ENCODE peak calls at places on chromosomes 3 and 15, in six cellular contexts. One of them, this sample, is unnamed.

GRCh38 chr3:10738688-10739372 is 77.2 kb upstream of the SLC6A11 start:
- DNase-seq in mucosa of descending colon: peak; percentile 74
- DNase-seq in CD8-positive, alpha-beta T cell: peak; percentile 62
- DNase-seq in psoas muscle: peak; percentile 71
- DNase-seq in IMR-90: peak; percentile 58
- DNase-seq in hepatocyte: peak; percentile 81
- DNase-seq in this sample: peak; percentile 61

GRCh38 chr3:186049001-186049400 is 59.9 kb downstream of the ETV5 start:
- DNase-seq in mucosa of descending colon: no peak
- DNase-seq in CD8-positive, alpha-beta T cell: no peak
- DNase-seq in psoas muscle: no peak
- DNase-seq in IMR-90: no peak
- DNase-seq in hepatocyte: no peak
- DNase-seq in this sample: no peak

GRCh38 chr3:43238801-43239200 is 47.5 kb upstream of the SNRK start:
- DNase-seq in mucosa of descending colon: no peak
- DNase-seq in CD8-positive, alpha-beta T cell: no peak
- DNase-seq in psoas muscle: no peak
- DNase-seq in IMR-90: no peak
- DNase-seq in hepatocyte: no peak
- DNase-seq in this sample: no peak

GRCh38 chr15:79682285-79682684 is 214.5 kb downstream of the MTHFS start:
- DNase-seq in mucosa of descending colon: no peak
- DNase-seq in CD8-positive, alpha-beta T cell: no peak
- DNase-seq in psoas muscle: peak; percentile 27
- DNase-seq in IMR-90: peak; percentile 79
- DNase-seq in hepatocyte: peak; percentile 18
- DNase-seq in this sample: no peak

GRCh38 chr15:75840659-75841058 is 2.6 kb upstream of the UBE2Q2 start:
- DNase-seq in mucosa of descending colon: no peak
- DNase-seq in CD8-positive, alpha-beta T cell: no peak
- DNase-seq in psoas muscle: no peak
- DNase-seq in IMR-90: peak; percentile 75
- DNase-seq in hepatocyte: peak; percentile 75
- DNase-seq in this sample: no peak

GRCh38 chr15:40949756-40950207 is 3.5 kb upstream of the CHAC1 start:
- DNase-seq in mucosa of descending colon: peak; percentile 36
- DNase-seq in CD8-positive, alpha-beta T cell: no peak
- DNase-seq in psoas muscle: no peak
- DNase-seq in IMR-90: no peak
- DNase-seq in hepatocyte: peak; percentile 58
- DNase-seq in this sample: no peak

GRCh38 chr3:122925756-122926155 is 101.8 kb downstream of the SEMA5B start:
- DNase-seq in mucosa of descending colon: no peak
- DNase-seq in CD8-positive, alpha-beta T cell: no peak
- DNase-seq in psoas muscle: no peak
- DNase-seq in IMR-90: no peak
- DNase-seq in hepatocyte: no peak
- DNase-seq in this sample: no peak

GRCh38 chr15:42092666-42093445 is 1.5 kb downstream of the PLA2G4D start:
- DNase-seq in mucosa of descending colon: no peak
- DNase-seq in CD8-positive, alpha-beta T cell: no peak
- DNase-seq in psoas muscle: peak; percentile 51
- DNase-seq in IMR-90: no peak
- DNase-seq in hepatocyte: no peak
- DNase-seq in this sample: no peak

GRCh38 chr3:184181596-184181995 is 4.4 kb upstream of the ABCF3 start:
- DNase-seq in mucosa of descending colon: no peak
- DNase-seq in CD8-positive, alpha-beta T cell: no peak
- DNase-seq in psoas muscle: no peak
- DNase-seq in IMR-90: no peak
- DNase-seq in hepatocyte: no peak
- DNase-seq in this sample: no peak

GRCh38 chr15:31367021-31367729 is 40.5 kb downstream of the KLF13 start:
- DNase-seq in mucosa of descending colon: peak; percentile 41
- DNase-seq in CD8-positive, alpha-beta T cell: no peak
- DNase-seq in psoas muscle: no peak
- DNase-seq in IMR-90: no peak
- DNase-seq in hepatocyte: no peak
- DNase-seq in this sample: no peak

GRCh38 chr3:48919215-48920138 is 835 bp downstream of the ARIH2 start:
- DNase-seq in mucosa of descending colon: peak; percentile 38
- DNase-seq in CD8-positive, alpha-beta T cell: no peak
- DNase-seq in psoas muscle: no peak
- DNase-seq in IMR-90: peak; percentile 50
- DNase-seq in hepatocyte: peak; percentile 61
- DNase-seq in this sample: peak; percentile 64

GRCh38 chr15:79897701-79898113 is 893 bp upstream of the MTHFS start:
- DNase-seq in mucosa of descending colon: no peak
- DNase-seq in CD8-positive, alpha-beta T cell: no peak
- DNase-seq in psoas muscle: no peak
- DNase-seq in IMR-90: no peak
- DNase-seq in hepatocyte: no peak
- DNase-seq in this sample: no peak

GRCh38 chr15:72965671-72966070 is 86.6 kb upstream of the NEO1 start:
- DNase-seq in mucosa of descending colon: no peak
- DNase-seq in CD8-positive, alpha-beta T cell: no peak
- DNase-seq in psoas muscle: no peak
- DNase-seq in IMR-90: no peak
- DNase-seq in hepatocyte: no peak
- DNase-seq in this sample: no peak

GRCh38 chr3:59341441-59341840 is 291.6 kb upstream of the CFAP20DC start:
- DNase-seq in mucosa of descending colon: no peak
- DNase-seq in CD8-positive, alpha-beta T cell: no peak
- DNase-seq in psoas muscle: no peak
- DNase-seq in IMR-90: no peak
- DNase-seq in hepatocyte: no peak
- DNase-seq in this sample: no peak

GRCh38 chr3:158830391-158830790 is 28.5 kb downstream of the MFSD1 start:
- DNase-seq in mucosa of descending colon: no peak
- DNase-seq in CD8-positive, alpha-beta T cell: no peak
- DNase-seq in psoas muscle: no peak
- DNase-seq in IMR-90: peak; percentile 48
- DNase-seq in hepatocyte: no peak
- DNase-seq in this sample: no peak

GRCh38 chr3:184786271-184787010 is 25.5 kb upstream of the VPS8 start:
- DNase-seq in mucosa of descending colon: peak; percentile 58
- DNase-seq in CD8-positive, alpha-beta T cell: no peak
- DNase-seq in psoas muscle: peak; percentile 55
- DNase-seq in IMR-90: peak; percentile 92
- DNase-seq in hepatocyte: peak; percentile 53
- DNase-seq in this sample: no peak

GRCh38 chr3:102099913-102100312 is 250.6 kb downstream of the NFKBIZ start:
- DNase-seq in mucosa of descending colon: no peak
- DNase-seq in CD8-positive, alpha-beta T cell: no peak
- DNase-seq in psoas muscle: no peak
- DNase-seq in IMR-90: no peak
- DNase-seq in hepatocyte: no peak
- DNase-seq in this sample: no peak

GRCh38 chr3:170046269-170047132 is 8.7 kb downstream of the GPR160 start:
- DNase-seq in mucosa of descending colon: peak; percentile 57
- DNase-seq in CD8-positive, alpha-beta T cell: no peak
- DNase-seq in psoas muscle: no peak
- DNase-seq in IMR-90: no peak
- DNase-seq in hepatocyte: no peak
- DNase-seq in this sample: no peak

GRCh38 chr3:195757371-195757770 is 36.6 kb downstream of the MUC20 start:
- DNase-seq in mucosa of descending colon: peak; percentile 17
- DNase-seq in CD8-positive, alpha-beta T cell: no peak
- DNase-seq in psoas muscle: no peak
- DNase-seq in IMR-90: no peak
- DNase-seq in hepatocyte: no peak
- DNase-seq in this sample: no peak

GRCh38 chr3:24529210-24529609 is 34.6 kb upstream of the THRB start:
- DNase-seq in mucosa of descending colon: no peak
- DNase-seq in CD8-positive, alpha-beta T cell: no peak
- DNase-seq in psoas muscle: no peak
- DNase-seq in IMR-90: no peak
- DNase-seq in hepatocyte: no peak
- DNase-seq in this sample: no peak

GRCh38 chr3:122299872-122300460 is 25.1 kb upstream of the CSTA start:
- DNase-seq in mucosa of descending colon: no peak
- DNase-seq in CD8-positive, alpha-beta T cell: no peak
- DNase-seq in psoas muscle: no peak
- DNase-seq in IMR-90: peak; percentile 17
- DNase-seq in hepatocyte: no peak
- DNase-seq in this sample: no peak

GRCh38 chr15:51697150-51697549 is 15.8 kb downstream of the SCG3 start:
- DNase-seq in mucosa of descending colon: no peak
- DNase-seq in CD8-positive, alpha-beta T cell: no peak
- DNase-seq in psoas muscle: no peak
- DNase-seq in IMR-90: no peak
- DNase-seq in hepatocyte: no peak
- DNase-seq in this sample: no peak

GRCh38 chr15:100602822-100603393 is 519 bp downstream of the ASB7 start:
- DNase-seq in mucosa of descending colon: peak; percentile 32
- DNase-seq in CD8-positive, alpha-beta T cell: peak; percentile 29
- DNase-seq in psoas muscle: no peak
- DNase-seq in IMR-90: peak; percentile 20
- DNase-seq in hepatocyte: peak; percentile 32
- DNase-seq in this sample: peak; percentile 68

GRCh38 chr15:58466566-58466965 is 34.8 kb downstream of the LIPC start:
- DNase-seq in mucosa of descending colon: no peak
- DNase-seq in CD8-positive, alpha-beta T cell: no peak
- DNase-seq in psoas muscle: no peak
- DNase-seq in IMR-90: no peak
- DNase-seq in hepatocyte: no peak
- DNase-seq in this sample: no peak

GRCh38 chr3:47283193-47283537 is 421 bp downstream of the KLHL18 start:
- DNase-seq in mucosa of descending colon: no peak
- DNase-seq in CD8-positive, alpha-beta T cell: peak; percentile 21
- DNase-seq in psoas muscle: no peak
- DNase-seq in IMR-90: no peak
- DNase-seq in hepatocyte: no peak
- DNase-seq in this sample: peak; percentile 24

GRCh38 chr15:74630284-74631086 is 14.8 kb downstream of the CLK3 start:
- DNase-seq in mucosa of descending colon: peak; percentile 14
- DNase-seq in CD8-positive, alpha-beta T cell: no peak
- DNase-seq in psoas muscle: no peak
- DNase-seq in IMR-90: no peak
- DNase-seq in hepatocyte: no peak
- DNase-seq in this sample: peak; percentile 56
- TF ChIP-seq CTCF in mucosa of descending colon: no peak
- TF ChIP-seq CTCF in CD8-positive, alpha-beta T cell: no peak
- TF ChIP-seq CTCF in psoas muscle: no peak
- TF ChIP-seq CTCF in IMR-90: no peak
- TF ChIP-seq CTCF in hepatocyte: no peak
- TF ChIP-seq CTCF in this sample: peak; percentile 35

GRCh38 chr15:90878660-90879059 is 5.6 kb upstream of the FES start:
- DNase-seq in mucosa of descending colon: no peak
- DNase-seq in CD8-positive, alpha-beta T cell: no peak
- DNase-seq in psoas muscle: no peak
- DNase-seq in IMR-90: no peak
- DNase-seq in hepatocyte: no peak
- DNase-seq in this sample: no peak

GRCh38 chr15:90876046-90876445 is 7.7 kb downstream of the FURIN start:
- DNase-seq in mucosa of descending colon: no peak
- DNase-seq in CD8-positive, alpha-beta T cell: no peak
- DNase-seq in psoas muscle: no peak
- DNase-seq in IMR-90: no peak
- DNase-seq in hepatocyte: no peak
- DNase-seq in this sample: no peak

GRCh38 chr15:90877996-90878395 is 6.3 kb upstream of the FES start:
- DNase-seq in mucosa of descending colon: no peak
- DNase-seq in CD8-positive, alpha-beta T cell: no peak
- DNase-seq in psoas muscle: no peak
- DNase-seq in IMR-90: no peak
- DNase-seq in hepatocyte: no peak
- DNase-seq in this sample: no peak

GRCh38 chr15:90876512-90877170 is 7.7 kb upstream of the FES start:
- DNase-seq in mucosa of descending colon: no peak
- DNase-seq in CD8-positive, alpha-beta T cell: no peak
- DNase-seq in psoas muscle: no peak
- DNase-seq in IMR-90: no peak
- DNase-seq in hepatocyte: no peak
- DNase-seq in this sample: no peak

GRCh38 chr15:90877315-90877714 is 7.0 kb upstream of the FES start:
- DNase-seq in mucosa of descending colon: no peak
- DNase-seq in CD8-positive, alpha-beta T cell: no peak
- DNase-seq in psoas muscle: no peak
- DNase-seq in IMR-90: no peak
- DNase-seq in hepatocyte: no peak
- DNase-seq in this sample: no peak
- H3K36me3 ChIP-seq in mucosa of descending colon: peaks cover 5% of the 10 kb centered on the region
- H3K36me3 ChIP-seq in CD8-positive, alpha-beta T cell: peaks cover 24% of the 10 kb centered on the region
- H3K36me3 ChIP-seq in psoas muscle: peaks cover 7% of the 10 kb centered on the region
- H3K36me3 ChIP-seq in IMR-90: peaks cover 62% of the 10 kb centered on the region
- H3K36me3 ChIP-seq in hepatocyte: no peaks in the 10 kb centered on the region
- H3K36me3 ChIP-seq in this sample: no peaks in the 10 kb centered on the region

GRCh38 chr3:127532561-127533203 is 57.9 kb downstream of the TPRA1 start:
- DNase-seq in mucosa of descending colon: no peak
- DNase-seq in CD8-positive, alpha-beta T cell: no peak
- DNase-seq in psoas muscle: no peak
- DNase-seq in IMR-90: no peak
- DNase-seq in hepatocyte: no peak
- DNase-seq in this sample: no peak

GRCh38 chr3:127535901-127536817 is 54.4 kb downstream of the TPRA1 start:
- DNase-seq in mucosa of descending colon: no peak
- DNase-seq in CD8-positive, alpha-beta T cell: no peak
- DNase-seq in psoas muscle: no peak
- DNase-seq in IMR-90: no peak
- DNase-seq in hepatocyte: no peak
- DNase-seq in this sample: no peak

GRCh38 chr3:127535106-127535785 is 55.3 kb downstream of the TPRA1 start:
- DNase-seq in mucosa of descending colon: no peak
- DNase-seq in CD8-positive, alpha-beta T cell: no peak
- DNase-seq in psoas muscle: no peak
- DNase-seq in IMR-90: no peak
- DNase-seq in hepatocyte: no peak
- DNase-seq in this sample: no peak

GRCh38 chr3:127534161-127534451 is 56.4 kb downstream of the TPRA1 start:
- DNase-seq in mucosa of descending colon: no peak
- DNase-seq in CD8-positive, alpha-beta T cell: no peak
- DNase-seq in psoas muscle: no peak
- DNase-seq in IMR-90: no peak
- DNase-seq in hepatocyte: no peak
- DNase-seq in this sample: no peak

DNA sequence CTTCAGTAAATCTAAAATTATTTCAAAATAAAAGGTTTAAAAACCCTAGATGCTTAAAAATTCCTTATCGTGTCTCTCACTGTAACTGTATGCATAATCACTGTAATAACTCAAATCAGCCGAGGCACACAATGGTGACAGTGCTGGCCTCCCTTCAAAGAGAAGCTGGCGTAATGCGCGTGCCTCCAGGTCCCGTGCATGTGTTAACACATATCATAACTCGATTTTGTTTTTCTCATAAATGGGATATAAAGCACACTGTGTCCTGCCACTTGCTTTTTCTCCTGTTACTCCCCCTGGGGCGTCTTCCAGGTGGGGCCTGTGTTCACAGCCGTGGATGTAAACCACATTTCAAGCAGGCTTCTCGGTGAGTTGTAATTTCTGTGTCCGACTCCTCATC is 56.0 kb downstream of the TPRA1 start:
- DNase-seq in mucosa of descending colon: no peak
- DNase-seq in CD8-positive, alpha-beta T cell: no peak
- DNase-seq in psoas muscle: no peak
- DNase-seq in IMR-90: no peak
- DNase-seq in hepatocyte: no peak
- DNase-seq in this sample: no peak
- H3K4me1 ChIP-seq in mucosa of descending colon: no peaks in the 10 kb centered on the region
- H3K4me1 ChIP-seq in CD8-positive, alpha-beta T cell: no peaks in the 10 kb centered on the region
- H3K4me1 ChIP-seq in psoas muscle: no peaks in the 10 kb centered on the region
- H3K4me1 ChIP-seq in IMR-90: no peaks in the 10 kb centered on the region
- H3K4me1 ChIP-seq in hepatocyte: no peaks in the 10 kb centered on the region
- H3K4me1 ChIP-seq in this sample: no peaks in the 10 kb centered on the region

GRCh38 chr3:197378987-197379718 is 80.7 kb upstream of the DLG1 start:
- DNase-seq in mucosa of descending colon: no peak
- DNase-seq in CD8-positive, alpha-beta T cell: no peak
- DNase-seq in psoas muscle: no peak
- DNase-seq in IMR-90: no peak
- DNase-seq in hepatocyte: no peak
- DNase-seq in this sample: no peak
- TF ChIP-seq CTCF in mucosa of descending colon: no peak
- TF ChIP-seq CTCF in CD8-positive, alpha-beta T cell: no peak
- TF ChIP-seq CTCF in psoas muscle: peak; percentile 28
- TF ChIP-seq CTCF in IMR-90: no peak
- TF ChIP-seq CTCF in hepatocyte: no peak
- TF ChIP-seq CTCF in this sample: no peak

This sample was measured in Caco-2.